ENCODE peak calls at places on chromosomes 1 and 21, in ten cellular contexts. V is GM12878, Z is H1, K is SK-N-SH, X is stomach, Q is esophagus muscularis mucosa, P is upper lobe of left lung, L is suprapubic skin, W is K562, S is sigmoid colon. U is an unnamed sample.

GRCh38 chr1:217333939-217334338 is 297.0 kb downstream of the GPATCH2 start:
- DNase-seq in V (no peak), Z (peak), K (peak), X (no peak), Q (no peak), P (no peak), L (no peak), W (peak), S (no peak), U (peak)

GRCh38 chr1:11331874-11332546 is 59.0 kb downstream of the UBIAD1 start:
- DNase-seq in V (no peak), Z (no peak), K (no peak), X (no peak), Q (no peak), P (no peak), L (no peak), W (no peak), S (no peak), U (no peak)

GRCh38 chr1:50562106-50562505 is 138.9 kb upstream of the DMRTA2 start:
- DNase-seq in V (no peak), Z (no peak), K (no peak), X (no peak), Q (no peak), P (no peak), L (no peak), W (no peak), S (no peak), U (no peak)

GRCh38 chr1:5632226-5632625 is 360.0 kb downstream of the NPHP4 start:
- DNase-seq in V (no peak), Z (no peak), K (no peak), X (no peak), Q (peak), P (no peak), L (no peak), W (no peak), S (no peak), U (peak)

GRCh38 chr1:8384577-8384976 is 66.7 kb downstream of the SLC45A1 start:
- DNase-seq in V (no peak), Z (no peak), K (no peak), X (no peak), Q (no peak), P (no peak), L (no peak), W (no peak), S (no peak), U (no peak)

GRCh38 chr1:10236405-10237156 is 26.2 kb downstream of the KIF1B start:
- DNase-seq in V (no peak), Z (no peak), K (no peak), X (no peak), Q (no peak), P (no peak), L (no peak), W (no peak), S (no peak), U (no peak)

GRCh38 chr1:224266105-224266935 is 63.7 kb downstream of the NVL start:
- DNase-seq in V (peak), Z (no peak), K (no peak), X (no peak), Q (peak), P (no peak), L (no peak), W (no peak), S (no peak), U (no peak)

GRCh38 chr21:18529253-18529652 is 125.7 kb upstream of the TMPRSS15 start:
- DNase-seq in V (no peak), Z (no peak), K (no peak), X (no peak), Q (no peak), P (no peak), L (no peak), W (no peak), S (no peak), U (no peak)

GRCh38 chr1:47616036-47616435 is 178.2 kb downstream of the FOXD2 start:
- DNase-seq in V (no peak), Z (no peak), K (no peak), X (no peak), Q (peak), P (no peak), L (no peak), W (no peak), S (no peak), U (no peak)

GRCh38 chr1:170267317-170267716 is 121.6 kb downstream of the NTMT2 start:
- DNase-seq in V (no peak), Z (peak), K (no peak), X (no peak), Q (no peak), P (no peak), L (no peak), W (no peak), S (no peak), U (no peak)

GRCh38 chr1:205913451-205914204 is 29.6 kb downstream of the SLC26A9 start:
- DNase-seq in V (no peak), Z (no peak), K (peak), X (peak), Q (no peak), P (peak), L (no peak), W (no peak), S (no peak), U (no peak)

GRCh38 chr1:11924334-11925195 is 1.7 kb downstream of the KIAA2013 start:
- DNase-seq in V (no peak), Z (no peak), K (no peak), X (no peak), Q (no peak), P (no peak), L (no peak), W (no peak), S (no peak), U (peak)

GRCh38 chr1:1247341-1247913 is 905 bp upstream of the C1QTNF12 start:
- DNase-seq in V (no peak), Z (no peak), K (no peak), X (no peak), Q (no peak), P (no peak), L (no peak), W (no peak), S (no peak), U (no peak)

GRCh38 chr1:177209357-177209756 is 38.6 kb downstream of the BRINP2 start:
- DNase-seq in V (no peak), Z (no peak), K (no peak), X (peak), Q (peak), P (peak), L (peak), W (no peak), S (peak), U (peak)

GRCh38 chr1:186997877-186998276 is 169.1 kb downstream of the PLA2G4A start:
- DNase-seq in V (no peak), Z (no peak), K (no peak), X (no peak), Q (no peak), P (no peak), L (no peak), W (no peak), S (no peak), U (no peak)

GRCh38 chr1:1438531-1439381 is 3.3 kb downstream of the VWA1 start:
- DNase-seq in V (no peak), Z (no peak), K (peak), X (no peak), Q (no peak), P (no peak), L (no peak), W (no peak), S (no peak), U (no peak)

GRCh38 chr1:203135636-203136305 is 8.2 kb downstream of the ADORA1 start:
- DNase-seq in V (no peak), Z (no peak), K (no peak), X (no peak), Q (no peak), P (no peak), L (no peak), W (no peak), S (peak), U (no peak)

GRCh38 chr1:214192825-214193643 is 87.9 kb upstream of the SMYD2 start:
- DNase-seq in V (no peak), Z (no peak), K (no peak), X (no peak), Q (no peak), P (no peak), L (no peak), W (no peak), S (no peak), U (no peak)

GRCh38 chr21:18951291-18952038 is 547.9 kb upstream of the TMPRSS15 start:
- DNase-seq in V (no peak), Z (peak), K (peak), X (no peak), Q (no peak), P (no peak), L (no peak), W (peak), S (no peak), U (peak)

GRCh38 chr1:10001016-10001665 is 4.1 kb downstream of the RBP7 start:
- DNase-seq in V (no peak), Z (no peak), K (no peak), X (no peak), Q (no peak), P (no peak), L (no peak), W (no peak), S (no peak), U (no peak)

GRCh38 chr1:51644533-51645197 is 27.8 kb downstream of the OSBPL9 start:
- DNase-seq in V (no peak), Z (peak), K (no peak), X (no peak), Q (peak), P (no peak), L (no peak), W (no peak), S (peak), U (peak)

GRCh38 chr1:42927920-42928505 is 30.7 kb downstream of the SLC2A1 start:
- DNase-seq in V (no peak), Z (no peak), K (no peak), X (no peak), Q (no peak), P (no peak), L (no peak), W (no peak), S (no peak), U (no peak)

GRCh38 chr1:243974451-243975292 is 76.4 kb upstream of the ZBTB18 start:
- DNase-seq in V (no peak), Z (no peak), K (peak), X (no peak), Q (no peak), P (no peak), L (no peak), W (no peak), S (no peak), U (no peak)

GRCh38 chr21:45959779-45960390 is 21.7 kb upstream of the COL6A1 start:
- DNase-seq in V (no peak), Z (no peak), K (no peak), X (no peak), Q (no peak), P (no peak), L (no peak), W (no peak), S (peak), U (no peak)

GRCh38 chr1:158147396-158148353 is 33.0 kb upstream of the CD1D start:
- DNase-seq in V (no peak), Z (no peak), K (no peak), X (no peak), Q (no peak), P (no peak), L (no peak), W (no peak), S (no peak), U (peak)

GRCh38 chr1:158149175-158149574 is 31.5 kb upstream of the CD1D start:
- DNase-seq in V (no peak), Z (no peak), K (no peak), X (no peak), Q (no peak), P (no peak), L (no peak), W (peak), S (peak), U (no peak)

GRCh38 chr1:158148458-158148857 is 32.2 kb upstream of the CD1D start:
- DNase-seq in V (no peak), Z (no peak), K (no peak), X (no peak), Q (no peak), P (no peak), L (no peak), W (no peak), S (no peak), U (no peak)

GRCh38 chr1:158150512-158150911 is 30.2 kb upstream of the CD1D start:
- DNase-seq in V (no peak), Z (no peak), K (no peak), X (no peak), Q (no peak), P (no peak), L (no peak), W (no peak), S (no peak), U (no peak)

DNA sequence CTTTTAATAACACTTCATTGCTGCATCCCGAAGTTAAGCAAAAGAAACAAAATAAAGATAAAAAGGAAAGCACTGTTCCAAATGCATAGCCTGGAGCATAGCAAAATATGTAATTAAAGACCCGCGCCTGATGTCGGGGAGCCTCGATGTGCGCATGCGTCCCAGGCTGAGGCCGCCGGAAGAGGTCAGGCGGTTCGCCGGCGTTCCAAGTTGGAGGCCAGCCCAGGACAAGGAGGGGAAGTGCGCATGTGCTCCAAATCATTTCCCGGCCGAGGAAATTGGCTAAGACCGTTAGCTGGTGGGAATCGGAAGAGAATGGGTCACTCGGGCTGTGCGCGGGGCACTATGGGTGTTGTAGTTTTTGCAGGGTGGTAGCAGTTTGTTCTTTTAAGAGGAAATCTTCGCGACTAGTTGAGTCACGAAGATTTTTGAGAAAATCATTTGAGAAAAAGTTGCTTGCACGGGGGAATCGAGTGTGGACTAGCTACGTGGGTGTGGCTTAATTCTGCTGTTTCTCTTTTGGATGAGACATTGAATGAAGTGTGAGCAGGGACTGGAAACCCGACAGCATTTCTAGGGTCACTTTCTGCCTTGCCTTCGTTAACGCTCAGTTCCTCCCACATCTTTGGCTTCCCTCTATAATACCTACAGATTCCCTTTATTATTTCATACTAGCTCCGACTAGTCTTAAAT is 31.0 kb upstream of the CD1D start:
- DNase-seq in V (peak), Z (peak), K (peak), X (peak), Q (peak), P (peak), L (peak), W (peak), S (peak), U (peak)
- TF ChIP-seq POLR2AphosphoS5 in V (no peak), Z (no peak), K (peak), X (peak), Q (peak), P (peak), L (no peak), W (no peak), S (peak), U (peak)

DNA sequence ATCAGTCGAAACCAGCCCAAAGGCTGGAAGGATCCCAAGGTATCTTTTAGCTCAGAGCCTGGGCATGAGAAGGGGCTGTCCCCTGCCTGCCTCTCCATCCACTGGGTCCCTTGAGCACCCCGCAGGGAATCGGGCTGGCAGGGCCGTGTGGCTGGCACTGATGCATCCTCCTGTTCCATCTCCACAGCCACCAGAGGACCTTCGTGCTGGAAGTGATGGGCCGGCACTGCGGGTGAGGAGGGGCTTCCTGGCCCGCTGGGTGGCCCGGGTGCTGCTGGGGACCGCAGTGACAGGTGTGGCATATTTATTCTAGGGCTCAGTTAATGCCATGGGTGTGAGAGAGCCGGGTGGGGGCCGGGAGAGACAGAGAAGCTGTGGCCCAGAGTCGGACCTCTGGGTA is 13.6 kb downstream of the PFKL start:
- DNase-seq in V (no peak), Z (no peak), K (no peak), X (no peak), Q (no peak), P (no peak), L (no peak), W (no peak), S (no peak), U (no peak)
- TF ChIP-seq EP300 in V (no peak), Z (no peak), K (no peak), X (no peak), Q (no peak), P (no peak), L (no peak), W (no peak), S (no peak), U (no peak)

GRCh38 chr1:28267633-28268032 is 8.3 kb downstream of the SESN2 start:
- DNase-seq in V (no peak), Z (no peak), K (no peak), X (no peak), Q (no peak), P (no peak), L (no peak), W (peak), S (peak), U (no peak)
- H3K27ac ChIP-seq in V (no peak), Z (no peak), K (no peak), X (no peak), Q (no peak), P (no peak), L (no peak), W (peak), S (no peak), U (no peak)

DNA sequence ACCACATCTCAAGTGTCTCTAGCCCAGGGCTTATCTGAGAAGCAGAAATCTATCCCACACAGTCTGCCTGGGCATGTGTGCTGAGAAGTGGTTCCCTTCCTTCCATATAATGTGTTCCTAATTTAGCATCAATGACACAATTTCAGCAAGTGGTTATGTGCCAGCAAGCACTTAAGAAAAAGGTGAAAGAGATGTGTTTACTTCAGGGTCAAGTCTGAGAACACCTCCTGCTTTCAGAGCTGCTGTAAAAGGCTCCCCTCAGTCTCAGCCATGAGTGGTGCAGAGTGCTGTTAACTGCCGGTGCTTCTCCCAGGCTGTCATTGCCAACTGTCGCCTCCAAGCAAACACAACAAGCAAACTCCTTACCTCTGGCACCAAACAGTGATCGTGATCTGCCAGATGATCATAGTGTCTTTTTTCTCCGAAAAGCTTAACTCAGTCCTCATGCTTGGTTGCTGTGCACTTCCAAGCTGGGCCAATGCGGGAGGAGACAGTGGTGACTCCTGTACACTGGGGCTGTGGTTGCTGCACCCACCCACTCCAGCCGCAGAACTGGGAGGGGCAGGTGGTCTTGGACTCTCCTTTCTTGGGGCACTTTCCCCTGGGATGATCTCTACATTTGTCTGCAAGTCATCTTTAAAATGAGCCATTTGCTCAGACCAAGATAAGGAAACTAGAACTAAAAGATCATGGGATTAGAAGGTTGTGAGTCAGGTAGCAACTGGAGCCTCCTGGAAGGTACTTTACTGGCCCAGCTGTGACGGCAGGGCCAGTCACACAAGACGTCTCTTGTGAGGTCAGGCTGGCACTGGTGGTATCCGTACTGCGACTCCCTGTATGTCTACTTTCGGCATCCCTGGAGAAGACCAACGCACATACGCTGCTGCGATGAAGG is 32.4 kb downstream of the ATP1A1 start:
- DNase-seq in V (no peak), Z (no peak), K (no peak), X (no peak), Q (no peak), P (no peak), L (no peak), W (no peak), S (no peak), U (no peak)
- TF ChIP-seq POLR2AphosphoS5 in V (no peak), Z (peak), K (no peak), X (no peak), Q (peak), P (peak), L (no peak), W (no peak), S (no peak), U (peak)

GRCh38 chr1:154006136-154006535 is 15.6 kb downstream of the RPS27 start:
- DNase-seq in V (no peak), Z (no peak), K (no peak), X (no peak), Q (no peak), P (no peak), L (no peak), W (no peak), S (no peak), U (no peak)
- TF ChIP-seq EP300 in V (no peak), Z (no peak), K (no peak), X (no peak), Q (no peak), P (no peak), L (no peak), W (no peak), S (no peak), U (no peak)

DNA sequence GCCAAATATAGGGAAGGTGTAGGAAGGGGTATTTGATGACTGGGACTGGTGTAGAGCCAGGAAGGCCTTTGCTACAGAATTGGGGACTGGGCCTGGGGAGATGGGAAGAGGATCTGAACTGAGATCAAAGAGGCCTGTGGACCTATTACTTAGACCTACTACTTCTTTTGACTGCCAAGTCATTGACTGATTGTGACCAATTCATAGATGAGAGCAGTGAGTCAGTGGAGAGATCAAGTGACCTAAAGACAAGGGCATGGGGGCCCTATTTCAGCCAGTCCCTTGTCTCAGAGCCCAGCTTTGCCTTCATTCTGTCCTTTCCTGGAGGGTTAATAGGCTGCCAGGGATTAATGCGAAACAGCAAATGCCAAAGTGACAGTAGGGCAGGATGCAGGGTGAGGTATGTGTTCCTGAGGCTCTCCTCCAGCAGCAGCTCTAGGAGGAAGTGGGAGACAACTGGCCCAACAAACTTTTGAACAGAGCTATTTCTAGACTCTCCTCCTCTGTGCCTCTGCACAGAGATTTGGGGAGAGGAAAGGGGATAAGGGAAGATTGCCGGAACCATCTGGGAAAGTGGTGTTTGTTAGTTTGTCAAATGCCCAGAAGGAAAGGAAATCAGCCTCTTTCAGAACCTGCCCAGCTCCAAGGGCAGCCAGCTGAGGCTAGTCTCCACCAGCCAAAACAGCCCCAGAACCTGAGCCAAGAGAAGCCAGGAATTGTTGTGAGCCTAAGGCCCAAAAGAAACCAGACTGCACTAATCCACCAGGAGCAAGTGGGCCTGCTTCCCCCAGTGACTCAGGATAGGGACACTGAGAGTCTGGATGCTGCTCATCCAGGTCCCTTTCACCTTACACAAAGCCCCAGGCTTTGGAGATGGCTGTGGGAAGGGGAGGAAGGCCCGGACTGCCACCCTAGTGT is 4.9 kb upstream of the S100A3 start:
- DNase-seq in V (no peak), Z (no peak), K (no peak), X (no peak), Q (no peak), P (no peak), L (no peak), W (no peak), S (peak), U (no peak)
- H3K27ac ChIP-seq in V (no peak), Z (no peak), K (peak), X (peak), Q (peak), P (peak), L (peak), W (no peak), S (peak), U (no peak)